ENCODE peak calls at places on chromosomes 16 and 17, in eight cellular contexts. X is B cell, A is astrocyte of the cerebellum, L is HFFc6, C is AG10803, U is WTC11, E is mammary epithelial cell, P is body of pancreas. H is an unnamed sample.

GRCh38 chr16:73095885-73096341 is 48.0 kb upstream of the ZFHX3 start:
- DNase-seq in E (no peak), A (no peak), L (no peak), C (no peak), P (no peak), U (peak; percentile 20), X (no peak), H (no peak)

GRCh38 chr16:15857779-15858560 is 1.1 kb upstream of the MYH11 start:
- DNase-seq in C (peak; percentile 47), A (no peak), L (no peak), U (peak; percentile 69), P (peak; percentile 9), X (no peak), E (no peak), H (peak; percentile 3)

GRCh38 chr17:44797809-44798208 is 32.3 kb downstream of the GJC1 start:
- DNase-seq in A (no peak), U (no peak), E (no peak), C (no peak), X (no peak), L (no peak), P (no peak), H (no peak)

GRCh38 chr17:17994271-17994670 is 21.6 kb downstream of the DRC3 start:
- DNase-seq in A (no peak), C (no peak), L (no peak), P (no peak), X (no peak), E (no peak), U (peak; percentile 81), H (peak; percentile 26)

GRCh38 chr16:13391337-13391736 is 489.9 kb downstream of the SHISA9 start:
- DNase-seq in U (no peak), X (no peak), P (no peak), L (no peak), E (no peak), A (no peak), C (no peak), H (no peak)

GRCh38 chr16:67822511-67822910 is 15.8 kb downstream of the TSNAXIP1 start:
- DNase-seq in A (no peak), C (peak; percentile 43), E (no peak), U (no peak), X (no peak), P (no peak), L (peak; percentile 79), H (no peak)

GRCh38 chr17:53462393-53462811 is 360.3 kb upstream of the KIF2B start:
- DNase-seq in L (no peak), P (no peak), E (peak; percentile 72), C (no peak), A (peak; percentile 3), U (no peak), X (no peak), H (no peak)

GRCh38 chr16:50697881-50698767 is 4.7 kb downstream of the NOD2 start:
- DNase-seq in P (peak; percentile 52), C (peak; percentile 33), U (no peak), A (peak; percentile 18), X (peak; percentile 57), E (peak; percentile 86), L (peak; percentile 7), H (no peak)

GRCh38 chr16:48960830-48961229 is 320.8 kb downstream of the CBLN1 start:
- DNase-seq in A (no peak), C (no peak), U (no peak), E (no peak), P (no peak), L (no peak), X (no peak), H (no peak)

GRCh38 chr17:32732900-32733299 is 144.0 kb downstream of the MYO1D start:
- DNase-seq in E (no peak), C (no peak), A (no peak), P (no peak), X (no peak), L (no peak), U (no peak), H (no peak)

GRCh38 chr17:7313890-7314718 is 1.1 kb downstream of the GPS2 start:
- DNase-seq in P (no peak), E (peak; percentile 11), X (no peak), U (no peak), C (peak; percentile 20), A (no peak), L (peak; percentile 62), H (no peak)

GRCh38 chr16:24988593-24989338 is 26.4 kb downstream of the ARHGAP17 start:
- DNase-seq in U (no peak), C (peak; percentile 71), X (no peak), A (no peak), P (peak; percentile 67), L (peak; percentile 58), E (peak; percentile 82), H (no peak)

GRCh38 chr16:58937661-58938060 is 203.5 kb upstream of the GOT2 start:
- DNase-seq in E (no peak), P (no peak), C (no peak), U (no peak), L (no peak), X (no peak), A (no peak), H (no peak)

GRCh38 chr16:88742896-88743605 is 36.7 kb downstream of the CTU2 start:
- DNase-seq in U (no peak), P (no peak), X (no peak), E (no peak), A (no peak), L (no peak), C (no peak), H (no peak)

GRCh38 chr17:74485841-74486240 is 19.4 kb downstream of the CD300A start:
- DNase-seq in U (no peak), C (no peak), A (no peak), P (no peak), L (no peak), E (no peak), X (no peak), H (no peak)

GRCh38 chr17:74403512-74404137 is 28.3 kb upstream of the GPRC5C start:
- DNase-seq in U (no peak), C (no peak), A (no peak), L (no peak), P (no peak), X (no peak), E (no peak), H (no peak)

GRCh38 chr17:15233971-15234370 is 31.2 kb downstream of the PMP22 start:
- DNase-seq in X (no peak), E (no peak), C (no peak), L (no peak), A (no peak), U (no peak), P (no peak), H (no peak)

GRCh38 chr16:87107221-87107620 is 210.0 kb downstream of the C16orf95 start:
- DNase-seq in U (no peak), E (no peak), X (no peak), L (no peak), A (no peak), C (no peak), P (no peak), H (no peak)

GRCh38 chr16:67016143-67016542 is 12.8 kb upstream of the CBFB start:
- DNase-seq in U (no peak), L (no peak), A (no peak), X (no peak), P (no peak), C (no peak), E (no peak), H (no peak)

GRCh38 chr16:49855822-49856740 is at the start of gene ZNF423:
- DNase-seq in U (peak; percentile 44), X (no peak), P (no peak), E (no peak), C (no peak), A (no peak), L (no peak), H (peak; percentile 43)

GRCh38 chr17:8124350-8125195 is 667 bp upstream of the HES7 start:
- DNase-seq in P (no peak), X (no peak), A (no peak), U (no peak), C (peak; percentile 34), L (no peak), E (no peak), H (peak; percentile 13)

DNA sequence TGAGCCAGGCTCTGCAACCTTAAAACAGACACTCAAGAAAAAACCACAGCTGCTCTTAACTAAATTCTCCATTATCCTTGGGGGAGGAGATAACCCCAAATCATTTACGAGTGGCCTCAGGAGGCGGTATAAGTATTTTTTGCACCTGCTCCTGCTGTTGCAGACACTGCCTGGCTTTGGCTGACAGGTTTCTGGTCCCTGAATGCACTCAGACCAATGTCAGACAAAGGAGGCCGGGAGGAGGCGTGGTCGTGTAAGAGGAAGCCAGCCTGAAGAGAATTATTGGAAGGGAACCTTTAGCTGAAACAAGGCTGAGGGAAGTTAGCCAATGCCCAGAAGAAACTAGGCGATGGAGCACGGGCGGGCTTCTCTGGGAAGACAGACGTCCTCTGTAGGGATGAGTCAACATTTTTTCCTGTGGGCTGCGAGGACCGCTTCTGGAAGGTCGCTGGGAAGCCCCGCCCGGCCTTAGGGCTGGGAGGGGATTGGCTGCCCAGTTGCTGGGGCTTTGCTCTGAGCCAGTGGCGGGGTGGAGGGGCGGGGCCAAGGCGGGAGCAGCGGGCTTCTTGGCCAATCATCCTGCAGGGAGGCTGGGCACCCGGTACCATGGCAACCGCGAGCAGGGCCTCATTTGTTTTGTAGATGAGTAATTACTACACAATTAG is 82.3 kb downstream of the CCDC182 start:
- DNase-seq in C (peak; percentile 99), X (peak; percentile 68), A (peak; percentile 97), L (peak; percentile 99), U (peak; percentile 98), E (peak; percentile 99), P (peak; percentile 95), H (peak; percentile 90)
- TF ChIP-seq CTCF in C (peak; percentile 15), X (no peak), A (no peak), L (peak; percentile 38), U (no peak), E (no peak), P (no peak), H (no peak)

GRCh38 chr17:20116683-20117309 is 107.6 kb downstream of the SPECC1 start:
- DNase-seq in A (no peak), U (peak; percentile 60), P (peak; percentile 65), E (peak; percentile 38), L (peak; percentile 22), C (peak; percentile 50), X (no peak), H (peak; percentile 61)
- TF ChIP-seq CTCF in A (peak; percentile 74), U (peak; percentile 33), P (peak; percentile 40), E (peak; percentile 70), L (peak; percentile 89), C (peak; percentile 74), X (peak; percentile 81), H (peak; percentile 81)

DNA sequence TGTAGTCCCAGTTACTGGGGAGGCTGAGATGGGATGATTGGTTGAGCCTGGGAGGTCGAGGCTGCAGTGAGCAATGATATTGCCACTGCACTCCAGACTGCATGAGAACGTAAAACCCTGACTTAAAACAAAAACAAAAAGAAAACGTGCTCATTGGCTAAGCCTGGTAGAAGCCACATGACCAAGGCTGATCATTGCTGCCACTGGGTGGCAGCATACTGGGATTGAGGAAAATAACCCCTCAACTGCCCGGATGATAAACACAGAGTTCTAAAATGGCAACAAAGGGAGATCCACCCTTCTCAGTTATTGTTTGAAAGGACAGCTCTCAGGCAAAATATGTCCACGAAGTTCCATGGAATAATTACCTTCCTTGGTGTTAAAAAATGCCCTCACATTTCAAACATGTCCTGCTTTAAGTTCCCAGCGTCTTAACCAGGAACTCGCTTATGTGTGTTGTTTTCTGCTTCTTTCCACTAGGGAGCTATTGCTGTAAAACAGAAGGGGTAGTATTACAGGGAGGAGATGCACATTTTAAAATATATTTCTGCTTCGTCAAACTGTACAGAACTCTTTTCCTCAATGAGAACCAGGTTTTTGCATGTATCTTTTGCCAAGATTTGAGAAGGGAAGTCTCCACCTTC is 675.3 kb downstream of the MAF start:
- DNase-seq in P (peak; percentile 35), L (no peak), A (no peak), X (no peak), U (peak; percentile 34), C (no peak), E (no peak), H (no peak)
- TF ChIP-seq CTCF in P (peak; percentile 38), L (peak; percentile 59), A (peak; percentile 7), X (peak; percentile 41), U (peak; percentile 30), C (peak; percentile 18), E (peak; percentile 58), H (peak; percentile 61)

GRCh38 chr16:7408700-7409340 is 76.2 kb downstream of the RBFOX1 start:
- DNase-seq in L (no peak), C (no peak), P (no peak), E (no peak), X (no peak), A (no peak), U (no peak), H (no peak)
- TF ChIP-seq CTCF in L (no peak), C (no peak), P (no peak), E (no peak), X (no peak), A (no peak), U (no peak), H (no peak)